ENCODE peak calls at places on chromosomes 6 and 20, in five cellular contexts. O is posterior cingulate gyrus, P is cardiac fibroblast, R is amygdala, W is suprapubic skin. X is an unnamed sample.

GRCh38 chr20:4926531-4927156 is 74.7 kb downstream of the SLC23A2 start:
- DNase-seq in O (no peak), P (no peak), R (no peak), W (no peak), X (no peak)

GRCh38 chr20:49705358-49705757 is 8.3 kb downstream of the B4GALT5 start:
- DNase-seq in O (no peak), P (no peak), R (no peak), W (no peak), X (no peak)

GRCh38 chr6:133973109-133973971 is 20.3 kb downstream of the TBPL1 start:
- DNase-seq in O (no peak), P (peak), R (no peak), W (no peak), X (peak)

GRCh38 chr6:8481727-8482126 is 46.4 kb upstream of the SLC35B3 start:
- DNase-seq in O (no peak), P (peak), R (no peak), W (no peak), X (peak)

GRCh38 chr6:17865798-17866725 is 121.4 kb downstream of the KIF13A start:
- DNase-seq in O (peak), P (peak), R (peak), W (peak), X (peak)

GRCh38 chr6:117206951-117207687 is 58.2 kb upstream of the VGLL2 start:
- DNase-seq in O (no peak), P (no peak), R (no peak), W (no peak), X (peak)

GRCh38 chr6:71387179-71387578 is 98.6 kb downstream of the OGFRL1 start:
- DNase-seq in O (no peak), P (peak), R (no peak), W (no peak), X (no peak)

GRCh38 chr6:140445474-140446004 is 1071.1 kb upstream of the CITED2 start:
- DNase-seq in O (no peak), P (peak), R (no peak), W (no peak), X (peak)

GRCh38 chr20:32674362-32674789 is 635 bp upstream of the C20orf203 start:
- DNase-seq in O (no peak), P (peak), R (no peak), W (no peak), X (peak)